ENCODE peak calls at places on chromosome 14, in five cellular contexts. One of them, this sample, is unnamed. For H3K27me3, the result is how much of the 10 kb centered on the place peaks cover.

GRCh38 chr14:105019861-105020814 is 745 bp downstream of the CDCA4 start:
- DNase-seq in Peyer's patch: peak
- DNase-seq in GM23248: peak
- DNase-seq in heart left ventricle: peak
- DNase-seq in cardiac muscle cell: peak
- DNase-seq in this sample: peak

GRCh38 chr14:77071938-77072388 is 26.1 kb upstream of the CIPC start:
- DNase-seq in heart left ventricle: no peak
- DNase-seq in Peyer's patch: no peak
- DNase-seq in GM23248: peak
- DNase-seq in cardiac muscle cell: no peak
- DNase-seq in this sample: no peak

GRCh38 chr14:31792726-31793125 is 231.5 kb downstream of the NUBPL start:
- DNase-seq in GM23248: no peak
- DNase-seq in Peyer's patch: no peak
- DNase-seq in cardiac muscle cell: no peak
- DNase-seq in heart left ventricle: no peak
- DNase-seq in this sample: no peak

GRCh38 chr14:36510078-36510799 is 9.8 kb downstream of the NKX2-1 start:
- DNase-seq in GM23248: no peak
- DNase-seq in cardiac muscle cell: no peak
- DNase-seq in heart left ventricle: no peak
- DNase-seq in Peyer's patch: no peak
- DNase-seq in this sample: no peak

GRCh38 chr14:95048771-95049312 is 108.5 kb downstream of the DICER1 start:
- DNase-seq in GM23248: no peak
- DNase-seq in cardiac muscle cell: no peak
- DNase-seq in Peyer's patch: peak
- DNase-seq in heart left ventricle: no peak
- DNase-seq in this sample: no peak

GRCh38 chr14:83874662-83875061 is 1655.3 kb upstream of the FLRT2 start:
- DNase-seq in cardiac muscle cell: no peak
- DNase-seq in GM23248: no peak
- DNase-seq in heart left ventricle: no peak
- DNase-seq in Peyer's patch: no peak
- DNase-seq in this sample: no peak

GRCh38 chr14:35534884-35535793 is 1.2 kb downstream of the INSM2 start:
- DNase-seq in Peyer's patch: peak
- DNase-seq in GM23248: peak
- DNase-seq in cardiac muscle cell: peak
- DNase-seq in heart left ventricle: peak
- DNase-seq in this sample: peak

GRCh38 chr14:73365727-73366126 is 92.6 kb downstream of the NUMB start:
- DNase-seq in GM23248: peak
- DNase-seq in cardiac muscle cell: peak
- DNase-seq in heart left ventricle: no peak
- DNase-seq in Peyer's patch: no peak
- DNase-seq in this sample: no peak

GRCh38 chr14:48553443-48553842 is 878.0 kb upstream of the MDGA2 start:
- DNase-seq in Peyer's patch: no peak
- DNase-seq in cardiac muscle cell: no peak
- DNase-seq in GM23248: no peak
- DNase-seq in heart left ventricle: no peak
- DNase-seq in this sample: no peak

GRCh38 chr14:51298895-51299294 is 58.8 kb downstream of the TMX1 start:
- DNase-seq in GM23248: peak
- DNase-seq in heart left ventricle: no peak
- DNase-seq in Peyer's patch: no peak
- DNase-seq in cardiac muscle cell: no peak
- DNase-seq in this sample: no peak

GRCh38 chr14:46259536-46259935 is 392.0 kb downstream of the RPL10L start:
- DNase-seq in heart left ventricle: no peak
- DNase-seq in GM23248: peak
- DNase-seq in Peyer's patch: no peak
- DNase-seq in cardiac muscle cell: no peak
- DNase-seq in this sample: no peak

DNA sequence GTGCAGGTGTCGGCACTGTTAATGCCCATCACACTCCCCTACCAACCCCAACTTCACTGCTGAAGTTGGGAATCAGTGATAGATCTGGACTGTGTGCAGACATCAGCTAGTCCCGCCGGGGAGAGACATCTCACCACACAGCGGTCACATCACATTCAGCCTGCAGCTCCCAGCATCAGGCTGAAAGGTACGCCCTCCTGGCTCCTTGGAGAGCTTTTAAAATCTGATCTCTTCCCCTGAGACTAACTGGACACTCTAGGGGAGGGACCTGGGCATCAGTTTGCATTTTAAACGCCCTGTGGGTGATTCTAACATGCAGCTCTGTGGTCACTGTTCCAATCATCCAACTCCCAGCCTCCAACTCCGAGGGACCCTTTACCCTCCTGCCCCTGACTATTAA is 58.4 kb downstream of the CCDC85C start:
- DNase-seq in heart left ventricle: no peak
- DNase-seq in cardiac muscle cell: no peak
- DNase-seq in GM23248: no peak
- DNase-seq in Peyer's patch: no peak
- DNase-seq in this sample: no peak
- H3K27ac ChIP-seq in heart left ventricle: no peak
- H3K27ac ChIP-seq in cardiac muscle cell: peak
- H3K27ac ChIP-seq in GM23248: no peak
- H3K27ac ChIP-seq in Peyer's patch: no peak
- H3K27ac ChIP-seq in this sample: no peak

DNA sequence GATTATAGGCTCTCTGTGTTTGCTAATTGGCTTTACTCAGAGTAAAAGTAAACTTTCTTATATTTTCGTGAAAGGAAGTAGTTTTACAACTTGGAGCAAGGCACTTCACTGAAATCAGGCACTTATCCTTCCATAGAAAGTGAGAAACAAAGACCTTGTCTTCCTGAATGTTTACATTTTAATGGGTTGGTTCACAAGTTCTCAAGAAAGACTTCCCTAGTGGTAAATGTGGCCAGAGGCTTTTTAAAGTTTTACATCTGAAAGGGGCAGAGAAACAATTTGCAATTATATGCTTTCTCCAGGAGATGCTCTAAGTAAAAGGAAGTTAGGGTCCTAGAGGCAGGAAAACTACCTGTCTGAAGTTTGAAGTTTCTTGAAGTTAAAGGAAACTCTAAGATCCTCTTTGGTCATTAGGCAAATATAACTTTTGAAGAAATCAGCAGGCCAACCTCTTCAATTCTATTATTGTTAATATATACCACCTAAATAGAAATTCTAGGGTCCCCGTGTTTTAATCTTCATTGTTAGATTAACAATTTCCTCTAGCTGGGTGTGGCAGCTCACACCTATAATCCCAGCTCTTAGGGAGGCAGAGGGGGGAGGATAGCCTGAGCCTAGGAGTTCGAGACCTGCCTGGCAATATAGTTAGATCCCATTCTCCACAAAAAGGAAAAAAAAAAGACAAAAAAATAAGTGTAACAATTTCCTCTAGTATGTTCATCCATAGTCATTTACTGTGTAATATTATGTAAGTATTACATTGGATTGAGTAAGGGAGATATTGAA is 644.9 kb upstream of the FOXG1 start:
- DNase-seq in heart left ventricle: no peak
- DNase-seq in GM23248: no peak
- DNase-seq in cardiac muscle cell: no peak
- DNase-seq in Peyer's patch: no peak
- DNase-seq in this sample: no peak
- H3K27me3 ChIP-seq in heart left ventricle: under half
- H3K27me3 ChIP-seq in GM23248: under half
- H3K27me3 ChIP-seq in cardiac muscle cell: under half
- H3K27me3 ChIP-seq in Peyer's patch: under half
- H3K27me3 ChIP-seq in this sample: under half

GRCh38 chr14:98368916-98369315 is 903.1 kb downstream of the BCL11B start:
- DNase-seq in GM23248: no peak
- DNase-seq in cardiac muscle cell: no peak
- DNase-seq in Peyer's patch: no peak
- DNase-seq in heart left ventricle: no peak
- DNase-seq in this sample: no peak

GRCh38 chr14:98370352-98370751 is 901.6 kb downstream of the BCL11B start:
- DNase-seq in heart left ventricle: no peak
- DNase-seq in cardiac muscle cell: no peak
- DNase-seq in Peyer's patch: no peak
- DNase-seq in GM23248: no peak
- DNase-seq in this sample: no peak

GRCh38 chr14:98368214-98368613 is 903.8 kb downstream of the BCL11B start:
- DNase-seq in Peyer's patch: no peak
- DNase-seq in GM23248: no peak
- DNase-seq in heart left ventricle: no peak
- DNase-seq in cardiac muscle cell: no peak
- DNase-seq in this sample: no peak

GRCh38 chr14:98371141-98371540 is 900.9 kb downstream of the BCL11B start:
- DNase-seq in Peyer's patch: no peak
- DNase-seq in cardiac muscle cell: no peak
- DNase-seq in GM23248: no peak
- DNase-seq in heart left ventricle: no peak
- DNase-seq in this sample: no peak

DNA sequence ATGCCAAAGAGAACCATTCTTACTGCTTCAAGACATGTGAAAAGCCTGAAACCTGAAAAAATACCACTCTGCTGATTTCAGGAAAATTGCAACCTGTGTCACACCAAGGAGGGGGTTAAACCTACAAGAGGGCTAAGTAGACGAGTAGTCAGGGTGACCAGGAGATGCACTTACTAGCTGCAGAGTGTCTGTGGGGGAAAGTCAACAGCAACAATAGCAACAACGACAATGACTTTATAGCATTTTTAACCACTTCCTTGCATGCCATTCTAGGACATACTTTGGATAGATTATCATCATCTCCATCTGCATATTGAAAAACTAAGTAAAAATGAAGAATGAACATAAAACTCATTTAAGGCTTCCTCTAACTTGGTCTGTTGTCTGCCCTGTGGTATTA is 902.7 kb downstream of the BCL11B start:
- DNase-seq in heart left ventricle: no peak
- DNase-seq in cardiac muscle cell: no peak
- DNase-seq in Peyer's patch: no peak
- DNase-seq in GM23248: no peak
- DNase-seq in this sample: no peak
- H3K27ac ChIP-seq in heart left ventricle: no peak
- H3K27ac ChIP-seq in cardiac muscle cell: no peak
- H3K27ac ChIP-seq in Peyer's patch: no peak
- H3K27ac ChIP-seq in GM23248: no peak
- H3K27ac ChIP-seq in this sample: no peak

GRCh38 chr14:67172520-67172919 is 16.7 kb upstream of the GARIN2 start:
- DNase-seq in Peyer's patch: no peak
- DNase-seq in heart left ventricle: no peak
- DNase-seq in cardiac muscle cell: no peak
- DNase-seq in GM23248: no peak
- DNase-seq in this sample: no peak

GRCh38 chr14:67172056-67172455 is 17.2 kb upstream of the GARIN2 start:
- DNase-seq in heart left ventricle: no peak
- DNase-seq in Peyer's patch: no peak
- DNase-seq in cardiac muscle cell: no peak
- DNase-seq in GM23248: no peak
- DNase-seq in this sample: no peak

GRCh38 chr14:67170706-67171105 is 18.5 kb upstream of the GARIN2 start:
- DNase-seq in heart left ventricle: no peak
- DNase-seq in GM23248: no peak
- DNase-seq in Peyer's patch: no peak
- DNase-seq in cardiac muscle cell: peak
- DNase-seq in this sample: no peak

GRCh38 chr14:67168110-67168441 is 21.2 kb upstream of the GARIN2 start:
- DNase-seq in cardiac muscle cell: no peak
- DNase-seq in GM23248: no peak
- DNase-seq in heart left ventricle: no peak
- DNase-seq in Peyer's patch: no peak
- DNase-seq in this sample: no peak

DNA sequence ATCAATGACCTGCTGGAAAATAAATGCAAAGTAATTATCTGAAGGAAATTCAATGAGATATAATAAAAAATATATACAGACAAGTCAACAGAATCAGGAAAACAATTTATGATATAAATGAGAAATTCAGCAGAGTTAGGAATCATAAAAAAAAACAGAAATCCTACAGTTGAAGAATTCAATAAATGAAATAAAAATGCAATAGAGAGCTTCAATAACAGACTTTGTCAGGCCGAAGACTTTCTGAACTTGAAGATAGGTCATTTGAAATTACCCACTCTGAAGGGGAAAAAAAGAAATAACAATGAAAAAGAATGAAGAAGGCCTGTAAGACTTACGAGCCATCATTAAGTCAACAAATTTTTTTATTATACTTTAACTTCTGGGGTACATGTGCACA is 15.5 kb upstream of the GARIN2 start:
- DNase-seq in heart left ventricle: no peak
- DNase-seq in Peyer's patch: no peak
- DNase-seq in GM23248: no peak
- DNase-seq in cardiac muscle cell: no peak
- DNase-seq in this sample: no peak
- H3K27me3 ChIP-seq in heart left ventricle: under half
- H3K27me3 ChIP-seq in Peyer's patch: under half
- H3K27me3 ChIP-seq in GM23248: under half
- H3K27me3 ChIP-seq in cardiac muscle cell: under half
- H3K27me3 ChIP-seq in this sample: under half

GRCh38 chr14:101358320-101358569 is 203.1 kb upstream of the DIO3 start:
- DNase-seq in cardiac muscle cell: no peak
- DNase-seq in GM23248: no peak
- DNase-seq in Peyer's patch: no peak
- DNase-seq in heart left ventricle: no peak
- DNase-seq in this sample: no peak
- H3K27ac ChIP-seq in cardiac muscle cell: no peak
- H3K27ac ChIP-seq in GM23248: no peak
- H3K27ac ChIP-seq in Peyer's patch: no peak
- H3K27ac ChIP-seq in heart left ventricle: no peak
- H3K27ac ChIP-seq in this sample: no peak

DNA sequence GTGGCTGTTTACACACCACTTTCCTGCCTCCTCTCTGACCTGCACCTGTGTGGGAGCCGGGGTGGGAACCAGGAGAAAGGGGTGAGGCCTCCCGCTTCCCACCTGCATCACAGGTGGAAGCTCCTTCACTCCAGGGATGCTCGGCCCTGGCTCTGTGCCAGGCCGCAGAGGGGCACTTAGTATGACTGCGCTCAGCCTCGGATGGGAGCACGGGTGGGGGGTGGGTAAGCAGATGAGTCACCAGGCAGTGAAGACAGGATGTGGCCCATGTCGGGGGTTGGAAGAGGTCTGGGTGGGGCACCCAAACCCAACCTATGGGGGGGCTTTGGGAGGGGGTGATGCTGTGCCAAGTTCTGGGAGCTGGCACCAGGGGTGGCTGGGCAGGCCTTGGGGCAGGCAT is 7.4 kb upstream of the CYP46A1 start:
- DNase-seq in Peyer's patch: no peak
- DNase-seq in GM23248: no peak
- DNase-seq in cardiac muscle cell: no peak
- DNase-seq in heart left ventricle: peak
- DNase-seq in this sample: no peak
- H3K27me3 ChIP-seq in Peyer's patch: under half
- H3K27me3 ChIP-seq in GM23248: under half
- H3K27me3 ChIP-seq in cardiac muscle cell: under half
- H3K27me3 ChIP-seq in heart left ventricle: under half
- H3K27me3 ChIP-seq in this sample: under half

This sample was measured in CD4-positive, alpha-beta T cell.